ENCODE peak calls at places on chromosomes 4 and X, in four cellular contexts. A, D, Y and L are unnamed samples. For H3K36me3, the result is how much of the 10 kb centered on the place peaks cover.

GRCh38 chrX:107571296-107571998 is 56.9 kb upstream of the PRPS1 start:
- DNase-seq in Y (no peak), D (no peak), A (no peak), L (peak)

GRCh38 chr4:36277533-36277932 is 3.9 kb upstream of the DTHD1 start:
- DNase-seq in D (no peak), A (no peak), Y (no peak), L (no peak)

GRCh38 chr4:29131304-29131703 is 1588.9 kb upstream of the PCDH7 start:
- DNase-seq in A (no peak), D (no peak), Y (no peak), L (no peak)

GRCh38 chr4:13542577-13543042 is 1.7 kb downstream of the NKX3-2 start:
- DNase-seq in A (no peak), Y (no peak), D (peak), L (no peak)

GRCh38 chr4:83356899-83357661 is 22.4 kb upstream of the HPSE start:
- DNase-seq in A (no peak), Y (no peak), D (no peak), L (no peak)

GRCh38 chr4:83276299-83277040 is 8.1 kb downstream of the COQ2 start:
- DNase-seq in A (no peak), Y (no peak), D (peak), L (no peak)

GRCh38 chr4:101258782-101259353 is 88.5 kb downstream of the PPP3CA start:
- DNase-seq in Y (no peak), D (no peak), A (no peak), L (no peak)

GRCh38 chrX:112614640-112615039 is 65.1 kb downstream of the LHFPL1 start:
- DNase-seq in A (no peak), Y (no peak), D (no peak), L (no peak)

GRCh38 chr4:149120331-149121014 is 678.3 kb upstream of the NR3C2 start:
- DNase-seq in Y (no peak), A (no peak), D (no peak), L (no peak)

GRCh38 chr4:60729194-60729593 is 470.9 kb upstream of the ADGRL3 start:
- DNase-seq in Y (no peak), D (no peak), A (no peak), L (no peak)

GRCh38 chrX:47202316-47202715 is 8.7 kb downstream of the UBA1 start:
- DNase-seq in Y (no peak), A (no peak), D (no peak), L (no peak)

GRCh38 chr4:101806914-101807313 is 16.4 kb downstream of the BANK1 start:
- DNase-seq in Y (no peak), A (no peak), D (no peak), L (no peak)

GRCh38 chrX:11113731-11114130 is 2.6 kb downstream of the HCCS start:
- DNase-seq in D (peak), A (no peak), Y (no peak), L (no peak)

GRCh38 chrX:24243692-24244091 is 70.2 kb downstream of the SUPT20HL2 start:
- DNase-seq in A (no peak), Y (no peak), D (no peak), L (no peak)

GRCh38 chr4:63901311-63901710 is 507.9 kb downstream of the TECRL start:
- DNase-seq in Y (no peak), D (no peak), A (no peak), L (no peak)

GRCh38 chrX:136336623-136337022 is 35.9 kb downstream of the ADGRG4 start:
- DNase-seq in Y (no peak), A (no peak), D (no peak), L (no peak)

GRCh38 chr4:72449705-72450104 is 119.3 kb downstream of the ADAMTS3 start:
- DNase-seq in Y (no peak), D (no peak), A (no peak), L (no peak)

GRCh38 chr4:104615926-104616325 is 121.2 kb upstream of the CXXC4 start:
- DNase-seq in D (no peak), Y (no peak), A (no peak), L (no peak)
- H3K36me3 ChIP-seq in D (under half), Y (under half), A (under half), L (under half)

GRCh38 chr4:176400816-176401461 is 81.2 kb downstream of the SPCS3 start:
- DNase-seq in D (no peak), A (no peak), Y (no peak), L (no peak)
- H3K27ac ChIP-seq in D (no peak), A (no peak), Y (no peak), L (no peak)

GRCh38 chr4:38017579-38017978 is 57.4 kb downstream of the PTTG2 start:
- DNase-seq in Y (no peak), A (no peak), D (no peak), L (no peak)
- H3K36me3 ChIP-seq in Y (under half), A (under half), D (under half), L (under half)

GRCh38 chr4:129094347-129094746 is 1.0 kb upstream of the SCLT1 start:
- DNase-seq in D (peak), A (no peak), Y (no peak), L (no peak)
- H3K27ac ChIP-seq in D (no peak), A (peak), Y (peak), L (peak)